ENCODE peak calls at places on chromosomes 3 and 15, in eight cellular contexts. One of them, this sample, is unnamed.

GRCh38 chr3:57808961-57809608 is 53.0 kb downstream of the SLMAP start:
- DNase-seq in hippocampal formation: no peak
- DNase-seq in HuH-7: no peak
- DNase-seq in NCI-H774: no peak
- DNase-seq in psoas muscle: no peak
- DNase-seq in activated CD8-positive, alpha-beta memory T cell treated with anti-CD3 and anti-CD28 coated beads, Interleukin-2, amount 10 ng/mL, durations not matched to agents 7 days and 5 days: no peak
- DNase-seq in AG09319: no peak
- DNase-seq in GOT3: no peak
- DNase-seq in this sample: no peak

GRCh38 chr15:84400820-84401219 is 165.2 kb downstream of the GOLGA6L4 start:
- DNase-seq in hippocampal formation: no peak
- DNase-seq in HuH-7: no peak
- DNase-seq in NCI-H774: no peak
- DNase-seq in psoas muscle: peak; percentile 19
- DNase-seq in activated CD8-positive, alpha-beta memory T cell treated with anti-CD3 and anti-CD28 coated beads, Interleukin-2, amount 10 ng/mL, durations not matched to agents 7 days and 5 days: peak; percentile 16
- DNase-seq in AG09319: no peak
- DNase-seq in GOT3: no peak
- DNase-seq in this sample: no peak

GRCh38 chr3:127404614-127405598 is 117.1 kb upstream of the PRR20G start:
- DNase-seq in hippocampal formation: no peak
- DNase-seq in HuH-7: no peak
- DNase-seq in NCI-H774: no peak
- DNase-seq in psoas muscle: no peak
- DNase-seq in activated CD8-positive, alpha-beta memory T cell treated with anti-CD3 and anti-CD28 coated beads, Interleukin-2, amount 10 ng/mL, durations not matched to agents 7 days and 5 days: no peak
- DNase-seq in AG09319: no peak
- DNase-seq in GOT3: no peak
- DNase-seq in this sample: no peak

GRCh38 chr15:26971303-26972018 is 480 bp downstream of the GABRG3 start:
- DNase-seq in hippocampal formation: no peak
- DNase-seq in HuH-7: no peak
- DNase-seq in NCI-H774: no peak
- DNase-seq in psoas muscle: no peak
- DNase-seq in activated CD8-positive, alpha-beta memory T cell treated with anti-CD3 and anti-CD28 coated beads, Interleukin-2, amount 10 ng/mL, durations not matched to agents 7 days and 5 days: no peak
- DNase-seq in AG09319: no peak
- DNase-seq in GOT3: no peak
- DNase-seq in this sample: no peak

GRCh38 chr15:80567721-80568157 is 127.4 kb upstream of the ABHD17C start:
- DNase-seq in hippocampal formation: peak; percentile 85
- DNase-seq in HuH-7: peak; percentile 70
- DNase-seq in NCI-H774: peak; percentile 25
- DNase-seq in psoas muscle: no peak
- DNase-seq in activated CD8-positive, alpha-beta memory T cell treated with anti-CD3 and anti-CD28 coated beads, Interleukin-2, amount 10 ng/mL, durations not matched to agents 7 days and 5 days: no peak
- DNase-seq in AG09319: peak; percentile 85
- DNase-seq in GOT3: no peak
- DNase-seq in this sample: peak; percentile 31

GRCh38 chr3:119319311-119319710 is 25.1 kb downstream of the ARHGAP31 start:
- DNase-seq in hippocampal formation: no peak
- DNase-seq in HuH-7: no peak
- DNase-seq in NCI-H774: no peak
- DNase-seq in psoas muscle: no peak
- DNase-seq in activated CD8-positive, alpha-beta memory T cell treated with anti-CD3 and anti-CD28 coated beads, Interleukin-2, amount 10 ng/mL, durations not matched to agents 7 days and 5 days: no peak
- DNase-seq in AG09319: no peak
- DNase-seq in GOT3: no peak
- DNase-seq in this sample: no peak

GRCh38 chr15:88701561-88702095 is 62.8 kb downstream of the ISG20 start:
- DNase-seq in hippocampal formation: no peak
- DNase-seq in HuH-7: peak; percentile 79
- DNase-seq in NCI-H774: no peak
- DNase-seq in psoas muscle: no peak
- DNase-seq in activated CD8-positive, alpha-beta memory T cell treated with anti-CD3 and anti-CD28 coated beads, Interleukin-2, amount 10 ng/mL, durations not matched to agents 7 days and 5 days: peak; percentile 54
- DNase-seq in AG09319: no peak
- DNase-seq in GOT3: no peak
- DNase-seq in this sample: no peak

GRCh38 chr3:107816082-107816481 is 274.7 kb downstream of the CD47 start:
- DNase-seq in hippocampal formation: no peak
- DNase-seq in HuH-7: no peak
- DNase-seq in NCI-H774: no peak
- DNase-seq in psoas muscle: no peak
- DNase-seq in activated CD8-positive, alpha-beta memory T cell treated with anti-CD3 and anti-CD28 coated beads, Interleukin-2, amount 10 ng/mL, durations not matched to agents 7 days and 5 days: no peak
- DNase-seq in AG09319: no peak
- DNase-seq in GOT3: no peak
- DNase-seq in this sample: no peak

GRCh38 chr3:126472277-126473006 is 3.2 kb downstream of the ZXDC start:
- DNase-seq in hippocampal formation: peak; percentile 28
- DNase-seq in HuH-7: peak; percentile 91
- DNase-seq in NCI-H774: peak; percentile 56
- DNase-seq in psoas muscle: peak; percentile 92
- DNase-seq in activated CD8-positive, alpha-beta memory T cell treated with anti-CD3 and anti-CD28 coated beads, Interleukin-2, amount 10 ng/mL, durations not matched to agents 7 days and 5 days: no peak
- DNase-seq in AG09319: peak; percentile 76
- DNase-seq in GOT3: no peak
- DNase-seq in this sample: peak; percentile 80

GRCh38 chr15:99704444-99704838 is 28.8 kb downstream of the LYSMD4 start:
- DNase-seq in hippocampal formation: peak; percentile 90
- DNase-seq in HuH-7: peak; percentile 64
- DNase-seq in NCI-H774: peak; percentile 49
- DNase-seq in psoas muscle: no peak
- DNase-seq in activated CD8-positive, alpha-beta memory T cell treated with anti-CD3 and anti-CD28 coated beads, Interleukin-2, amount 10 ng/mL, durations not matched to agents 7 days and 5 days: no peak
- DNase-seq in AG09319: peak; percentile 69
- DNase-seq in GOT3: no peak
- DNase-seq in this sample: peak; percentile 69

GRCh38 chr3:59777559-59778178 is 727.8 kb upstream of the CFAP20DC start:
- DNase-seq in hippocampal formation: no peak
- DNase-seq in HuH-7: no peak
- DNase-seq in NCI-H774: no peak
- DNase-seq in psoas muscle: no peak
- DNase-seq in activated CD8-positive, alpha-beta memory T cell treated with anti-CD3 and anti-CD28 coated beads, Interleukin-2, amount 10 ng/mL, durations not matched to agents 7 days and 5 days: no peak
- DNase-seq in AG09319: no peak
- DNase-seq in GOT3: no peak
- DNase-seq in this sample: no peak

GRCh38 chr3:177746259-177747021 is 549.2 kb upstream of the TBL1XR1 start:
- DNase-seq in hippocampal formation: no peak
- DNase-seq in HuH-7: no peak
- DNase-seq in NCI-H774: no peak
- DNase-seq in psoas muscle: no peak
- DNase-seq in activated CD8-positive, alpha-beta memory T cell treated with anti-CD3 and anti-CD28 coated beads, Interleukin-2, amount 10 ng/mL, durations not matched to agents 7 days and 5 days: no peak
- DNase-seq in AG09319: peak; percentile 46
- DNase-seq in GOT3: no peak
- DNase-seq in this sample: no peak